ENCODE peak calls at places on chromosome 21, in four cellular contexts. S is nephron progenitor cell, A is GF-D8, F is upper lobe of right lung. R is an unnamed sample.

GRCh38 chr21:16608209-16608830 is 878.5 kb downstream of the USP25 start:
- DNase-seq in S (no peak), A (no peak), F (no peak), R (no peak)

GRCh38 chr21:38804617-38805281 is 980 bp upstream of the ETS2 start:
- DNase-seq in S (peak; percentile 70), A (no peak), F (peak; percentile 91), R (peak; percentile 13)

GRCh38 chr21:33011462-33011861 is 14.3 kb upstream of the OLIG2 start:
- DNase-seq in S (no peak), A (no peak), F (no peak), R (no peak)

GRCh38 chr21:46178961-46179360 is 5.3 kb downstream of the SPATC1L start:
- DNase-seq in S (no peak), A (no peak), F (no peak), R (no peak)

GRCh38 chr21:43721225-43721605 is 2.3 kb downstream of the PDXK start:
- DNase-seq in S (no peak), A (no peak), F (no peak), R (no peak)

GRCh38 chr21:31351973-31352372 is 7.9 kb upstream of the TIAM1 start:
- DNase-seq in S (no peak), A (no peak), F (no peak), R (no peak)

GRCh38 chr21:46551636-46552241 is 53.1 kb downstream of the S100B start:
- DNase-seq in S (no peak), A (no peak), F (peak; percentile 79), R (no peak)

GRCh38 chr21:42431196-42431595 is 27.5 kb downstream of the UBASH3A start:
- DNase-seq in S (no peak), A (no peak), F (no peak), R (no peak)

GRCh38 chr21:45872471-45872870 is 109.1 kb upstream of the COL6A1 start:
- DNase-seq in S (no peak), A (no peak), F (no peak), R (no peak)

GRCh38 chr21:25426580-25426979 is 180.7 kb downstream of the MRPL39 start:
- DNase-seq in S (no peak), A (no peak), F (no peak), R (no peak)

GRCh38 chr21:46052703-46053651 is 44.9 kb upstream of the COL6A2 start:
- DNase-seq in S (no peak), A (no peak), F (no peak), R (no peak)

GRCh38 chr21:14538477-14538876 is 7.6 kb downstream of the SAMSN1 start:
- DNase-seq in S (no peak), A (no peak), F (no peak), R (no peak)

GRCh38 chr21:33808715-33809367 is 106.8 kb downstream of the ATP5PO start:
- DNase-seq in S (no peak), A (no peak), F (no peak), R (no peak)

GRCh38 chr21:36694041-36694515 is 4.8 kb upstream of the SIM2 start:
- DNase-seq in S (peak; percentile 17), A (no peak), F (no peak), R (no peak)

GRCh38 chr21:38805282-38806152 is at the start of gene ETS2:
- DNase-seq in S (peak; percentile 81), A (peak; percentile 85), F (peak; percentile 97), R (peak; percentile 94)

GRCh38 chr21:28687571-28687970 is 305.1 kb downstream of the LTN1 start:
- DNase-seq in S (no peak), A (no peak), F (no peak), R (no peak)

GRCh38 chr21:42737969-42738590 is 84.7 kb downstream of the PDE9A start:
- DNase-seq in S (no peak), A (peak; percentile 72), F (peak; percentile 81), R (no peak)

GRCh38 chr21:45138199-45139002 is 64.0 kb downstream of the ADARB1 start:
- DNase-seq in S (peak; percentile 83), A (peak; percentile 11), F (peak; percentile 80), R (peak; percentile 52)

GRCh38 chr21:33847586-33848251 is 67.9 kb downstream of the ATP5PO start:
- DNase-seq in S (no peak), A (no peak), F (no peak), R (no peak)

GRCh38 chr21:32764186-32764585 is 7.4 kb downstream of the PAXBP1 start:
- DNase-seq in S (no peak), A (no peak), F (no peak), R (no peak)

GRCh38 chr21:29258626-29259335 is 39.9 kb upstream of the BACH1 start:
- DNase-seq in S (no peak), A (no peak), F (no peak), R (no peak)

GRCh38 chr21:31564439-31564838 is 95.1 kb upstream of the SOD1 start:
- DNase-seq in S (no peak), A (no peak), F (no peak), R (no peak)

GRCh38 chr21:38379171-38379570 is 119.1 kb downstream of the ERG start:
- DNase-seq in S (no peak), A (no peak), F (no peak), R (no peak)

GRCh38 chr21:26883768-26884167 is 38.6 kb upstream of the ADAMTS1 start:
- DNase-seq in S (no peak), A (no peak), F (no peak), R (no peak)

GRCh38 chr21:38853421-38853919 is 47.7 kb downstream of the ETS2 start:
- DNase-seq in S (no peak), A (peak; percentile 50), F (no peak), R (no peak)

GRCh38 chr21:32062591-32063227 is 189.9 kb downstream of the HUNK start:
- DNase-seq in S (no peak), A (no peak), F (no peak), R (no peak)

GRCh38 chr21:45069085-45069484 is 5.3 kb upstream of the ADARB1 start:
- DNase-seq in S (no peak), A (no peak), F (no peak), R (no peak)

GRCh38 chr21:41283211-41283818 is 33.3 kb upstream of the FAM3B start:
- DNase-seq in S (peak; percentile 39), A (peak; percentile 47), F (no peak), R (peak; percentile 3)

GRCh38 chr21:28240586-28240985 is 752.1 kb downstream of the LTN1 start:
- DNase-seq in S (no peak), A (no peak), F (no peak), R (no peak)

GRCh38 chr21:46617267-46618051 is 12.6 kb upstream of the S100B start:
- DNase-seq in S (no peak), A (no peak), F (no peak), R (no peak)

GRCh38 chr21:28068455-28069358 is 924.0 kb downstream of the LTN1 start:
- DNase-seq in S (no peak), A (no peak), F (no peak), R (no peak)

GRCh38 chr21:40056031-40056430 is 188.8 kb downstream of the PCP4 start:
- DNase-seq in S (no peak), A (no peak), F (no peak), R (no peak)

R was measured in HAP-1.